ENCODE peak calls at places on chromosomes 7 and 10, in eight cellular contexts. S is mesendoderm; V is HEK293T; U is CD4-positive, CD25-positive, alpha-beta regulatory T cell; D is amniotic stem cell; L is HFF-Myc; F is NAMALWA; Z is LoVo. W is an unnamed sample.

GRCh38 chr7:75054744-75055527 is 18.7 kb downstream of the RCC1L start:
- DNase-seq in S (no peak), V (no peak), U (no peak), D (peak; percentile 61), L (peak; percentile 51), F (no peak), Z (no peak), W (no peak)

GRCh38 chr10:122426834-122427233 is 27.6 kb upstream of the ARMS2 start:
- DNase-seq in S (no peak), V (no peak), U (no peak), D (no peak), L (no peak), F (no peak), Z (no peak), W (no peak)

GRCh38 chr10:43078986-43079273 is 2.1 kb downstream of the RET start:
- DNase-seq in S (peak; percentile 49), V (peak; percentile 60), U (no peak), D (no peak), L (no peak), F (peak; percentile 63), Z (no peak), W (no peak)

GRCh38 chr7:116940689-116941088 is 12.6 kb upstream of the ST7 start:
- DNase-seq in S (no peak), V (no peak), U (no peak), D (no peak), L (no peak), F (no peak), Z (no peak), W (no peak)

GRCh38 chr7:25429731-25430130 is 201.4 kb upstream of the NPVF start:
- DNase-seq in S (no peak), V (no peak), U (no peak), D (no peak), L (no peak), F (no peak), Z (no peak), W (no peak)

GRCh38 chr10:119217401-119217800 is 10.0 kb downstream of the GRK5 start:
- DNase-seq in S (no peak), V (no peak), U (no peak), D (no peak), L (no peak), F (no peak), Z (no peak), W (no peak)

GRCh38 chr10:89702121-89702480 is 711 bp downstream of the KIF20B start:
- DNase-seq in S (no peak), V (peak; percentile 10), U (no peak), D (no peak), L (no peak), F (peak; percentile 51), Z (peak; percentile 8), W (peak; percentile 13)

GRCh38 chr10:71852335-71852937 is 1.4 kb upstream of the PSAP start:
- DNase-seq in S (no peak), V (no peak), U (no peak), D (no peak), L (no peak), F (peak; percentile 27), Z (no peak), W (no peak)

GRCh38 chr10:98487692-98488091 is 41.0 kb upstream of the HPS1 start:
- DNase-seq in S (no peak), V (no peak), U (no peak), D (no peak), L (no peak), F (no peak), Z (no peak), W (no peak)

W was measured in memory B cell.